ENCODE peak calls at places on chromosomes 13 and 19, in six cellular contexts. X is stimulated activated CD4-positive, alpha-beta T cell treated with anti-CD3 and anti-CD28 coated beads, Interleukin-4, amount 100 ng/mL, for 48 hours; H is skeletal muscle cell; P is fibroblast of the conjunctiva; E is activated CD4-positive, alpha-beta T cell treated with anti-CD3 and anti-CD28 coated beads, Interleukin-2, amount 10 ng/mL, durations not matched to agents 7 days and 5 days; K is fibroblast of lung. U is an unnamed sample.

GRCh38 chr13:113912596-113912995 is 48.7 kb upstream of the GAS6 start:
- DNase-seq in K (peak), E (no peak), X (no peak), H (no peak), P (no peak), U (no peak)

GRCh38 chr19:3369337-3370213 is 3.2 kb downstream of the NFIC start:
- DNase-seq in H (no peak), X (no peak), K (peak), E (no peak), P (no peak), U (no peak)

GRCh38 chr13:35770756-35771291 is 294.3 kb upstream of the MAB21L1 start:
- DNase-seq in H (no peak), K (no peak), E (no peak), X (no peak), P (no peak), U (no peak)

GRCh38 chr13:27043013-27043412 is 128.6 kb downstream of the USP12 start:
- DNase-seq in P (peak), H (peak), E (no peak), X (no peak), K (peak), U (peak)

GRCh38 chr19:55454787-55455243 is 6.6 kb downstream of the ISOC2 start:
- DNase-seq in K (no peak), X (no peak), E (peak), H (no peak), P (no peak), U (no peak)

GRCh38 chr13:59409651-59410200 is 754.0 kb downstream of the DIAPH3 start:
- DNase-seq in H (no peak), K (peak), P (no peak), X (no peak), E (no peak), U (no peak)

GRCh38 chr19:38845374-38846024 is 4.3 kb downstream of the HNRNPL start:
- DNase-seq in X (no peak), K (no peak), E (no peak), H (no peak), P (no peak), U (no peak)

GRCh38 chr13:40586886-40587285 is 79.6 kb downstream of the FOXO1 start:
- DNase-seq in E (no peak), P (no peak), K (no peak), X (no peak), H (no peak), U (no peak)

GRCh38 chr19:16206046-16206605 is 8.4 kb downstream of the AP1M1 start:
- DNase-seq in K (no peak), H (no peak), X (no peak), E (no peak), P (no peak), U (no peak)

GRCh38 chr19:41515054-41515652 is 60.8 kb upstream of the CEACAM21 start:
- DNase-seq in E (no peak), H (no peak), K (no peak), X (no peak), P (no peak), U (no peak)

GRCh38 chr19:46392252-46392801 is 21.0 kb downstream of the CCDC8 start:
- DNase-seq in P (no peak), E (no peak), H (peak), K (no peak), X (no peak), U (peak)

GRCh38 chr19:56765107-56765506 is 75.4 kb downstream of the PEG3 start:
- DNase-seq in H (no peak), K (no peak), E (peak), P (no peak), X (no peak), U (no peak)

GRCh38 chr19:8239528-8240273 is 30.5 kb downstream of the CERS4 start:
- DNase-seq in H (no peak), K (no peak), E (no peak), P (no peak), X (no peak), U (no peak)

GRCh38 chr19:56995298-56995697 is 124.5 kb upstream of the USP29 start:
- DNase-seq in X (no peak), P (no peak), H (no peak), E (no peak), K (no peak), U (no peak)

GRCh38 chr13:71773534-71773933 is 93.5 kb downstream of the DACH1 start:
- DNase-seq in X (no peak), K (no peak), E (no peak), H (no peak), P (no peak), U (no peak)

GRCh38 chr13:106533940-106534843 is 1.3 kb downstream of the EFNB2 start:
- DNase-seq in H (no peak), K (peak), X (no peak), E (no peak), P (no peak), U (no peak)

GRCh38 chr19:4744451-4745170 is 21.0 kb upstream of the DPP9 start:
- DNase-seq in P (peak), E (no peak), H (peak), K (peak), X (no peak), U (peak)

GRCh38 chr19:43540381-43540780 is 7.4 kb downstream of the ZNF575 start:
- DNase-seq in K (no peak), H (no peak), E (no peak), P (no peak), X (no peak), U (no peak)

GRCh38 chr19:4575978-4576933 is 16.8 kb upstream of the SEMA6B start:
- DNase-seq in X (peak), P (peak), E (peak), H (no peak), K (peak), U (no peak)

U was measured in GM04503.